ENCODE peak calls at places on chromosomes 16 and 17, in five cellular contexts. U is HAP-1, C is small intestine, I is endodermal cell, D is adrenal gland. K is an unnamed sample.

GRCh38 chr17:27543958-27544349 is 87.0 kb upstream of the LGALS9 start:
- DNase-seq in U (no peak), C (no peak), I (no peak), D (no peak), K (no peak)

GRCh38 chr16:15033309-15033707 is 22.6 kb downstream of the NTAN1 start:
- DNase-seq in U (no peak), C (no peak), I (peak; percentile 20), D (peak; percentile 21), K (no peak)

GRCh38 chr17:31202968-31203367 is 94.1 kb downstream of the OMG start:
- DNase-seq in U (no peak), C (no peak), I (no peak), D (no peak), K (no peak)

GRCh38 chr16:74439685-74440084 is 18.4 kb upstream of the CLEC18B start:
- DNase-seq in U (no peak), C (no peak), I (no peak), D (no peak), K (no peak)

GRCh38 chr16:49793244-49793643 is 62.7 kb downstream of the ZNF423 start:
- DNase-seq in U (no peak), C (no peak), I (no peak), D (no peak), K (no peak)

GRCh38 chr16:630815-631405 is at the start of gene WFIKKN1:
- DNase-seq in U (no peak), C (peak; percentile 33), I (peak; percentile 87), D (peak; percentile 67), K (no peak)

GRCh38 chr17:76405967-76406647 is 21.7 kb downstream of the SPHK1 start:
- DNase-seq in U (no peak), C (no peak), I (no peak), D (peak; percentile 46), K (no peak)

GRCh38 chr16:88008835-88009234 is 57.6 kb downstream of the BANP start:
- DNase-seq in U (no peak), C (no peak), I (peak; percentile 76), D (no peak), K (no peak)

GRCh38 chr16:3983081-3983520 is 102.6 kb upstream of the CREBBP start:
- DNase-seq in U (peak; percentile 67), C (peak; percentile 75), I (peak; percentile 95), D (peak; percentile 79), K (peak; percentile 75)

GRCh38 chr16:86667035-86667434 is 88.7 kb downstream of the FOXL1 start:
- DNase-seq in U (no peak), C (no peak), I (no peak), D (no peak), K (no peak)

GRCh38 chr16:50996166-50996565 is 154.9 kb downstream of the SALL1 start:
- DNase-seq in U (no peak), C (no peak), I (no peak), D (no peak), K (no peak)

GRCh38 chr17:18988546-18989173 is 15.9 kb downstream of the FAM83G start:
- DNase-seq in U (no peak), C (peak; percentile 93), I (no peak), D (no peak), K (no peak)

GRCh38 chr16:89884041-89884421 is 10.6 kb downstream of the TCF25 start:
- DNase-seq in U (no peak), C (no peak), I (no peak), D (no peak), K (no peak)

GRCh38 chr17:75110307-75110937 is 653 bp downstream of the ARMC7 start:
- DNase-seq in U (peak; percentile 53), C (peak; percentile 51), I (peak; percentile 90), D (peak; percentile 44), K (peak; percentile 48)

GRCh38 chr16:2860826-2861567 is 3.0 kb upstream of the PRSS22 start:
- DNase-seq in U (peak; percentile 25), C (no peak), I (peak; percentile 72), D (no peak), K (peak; percentile 80)

GRCh38 chr16:1581804-1582203 is 30.1 kb downstream of the IFT140 start:
- DNase-seq in U (no peak), C (no peak), I (no peak), D (no peak), K (no peak)

GRCh38 chr17:57281887-57282653 is 25.7 kb downstream of the MSI2 start:
- DNase-seq in U (no peak), C (no peak), I (no peak), D (no peak), K (no peak)
- H3K4me1 ChIP-seq in U (peaks cover 19% of the 10 kb centered on the region), C (no peaks in the 10 kb centered on the region), I (peaks cover 5% of the 10 kb centered on the region), D (peaks cover 37% of the 10 kb centered on the region), K (no peaks in the 10 kb centered on the region)

GRCh38 chr16:57145964-57146647 is 39.7 kb downstream of the PSME3IP1 start:
- DNase-seq in U (no peak), C (no peak), I (no peak), D (no peak), K (no peak)

GRCh38 chr16:57149391-57149790 is 36.4 kb downstream of the PSME3IP1 start:
- DNase-seq in U (no peak), C (no peak), I (no peak), D (no peak), K (no peak)

GRCh38 chr16:57148481-57148880 is 37.4 kb downstream of the PSME3IP1 start:
- DNase-seq in U (no peak), C (no peak), I (no peak), D (no peak), K (no peak)

GRCh38 chr16:57146735-57147134 is 39.1 kb downstream of the PSME3IP1 start:
- DNase-seq in U (peak; percentile 39), C (no peak), I (peak; percentile 87), D (no peak), K (peak; percentile 33)

DNA sequence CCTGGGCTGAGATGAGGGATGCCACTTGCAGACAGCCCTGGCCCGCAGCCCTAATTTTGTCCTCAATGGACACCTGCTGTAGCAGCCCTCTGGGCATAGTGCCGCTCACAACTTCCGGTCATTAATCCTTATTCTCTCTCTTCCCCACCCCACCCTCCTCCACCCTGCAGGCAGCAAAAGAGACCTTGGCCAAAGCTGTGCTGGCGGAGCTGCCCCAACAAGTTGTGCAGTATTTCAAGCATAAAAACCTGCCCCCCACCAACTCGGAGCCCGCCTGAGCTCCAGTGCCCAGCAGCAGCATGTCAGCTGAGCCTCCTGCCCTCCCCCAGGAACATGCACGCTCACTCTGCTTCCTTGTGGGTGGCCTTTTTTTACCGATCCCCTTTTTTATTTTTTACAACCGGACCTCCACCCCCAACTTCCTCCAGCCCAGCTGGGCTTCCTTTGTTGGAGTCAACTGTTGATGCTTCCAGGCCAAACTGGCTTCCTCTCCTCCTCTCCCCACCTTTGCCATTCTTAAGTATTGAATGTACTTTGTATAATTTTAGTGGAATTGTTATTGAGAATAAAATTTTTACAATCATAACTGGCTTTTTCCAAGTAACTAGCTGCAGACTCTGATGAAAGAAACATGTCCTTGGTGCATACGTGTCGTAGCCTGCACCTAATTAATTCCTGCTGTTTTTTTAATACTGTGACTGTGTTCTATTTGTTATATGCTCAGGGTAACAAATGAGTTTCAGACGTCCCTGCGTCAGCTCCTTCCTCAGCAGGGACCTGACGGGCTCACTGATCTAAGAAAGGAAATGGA is 38.3 kb downstream of the PSME3IP1 start:
- DNase-seq in U (no peak), C (no peak), I (peak; percentile 46), D (peak; percentile 11), K (no peak)
- H3K4me1 ChIP-seq in U (no peaks in the 10 kb centered on the region), C (peaks cover 5% of the 10 kb centered on the region), I (peaks cover 13% of the 10 kb centered on the region), D (no peaks in the 10 kb centered on the region), K (no peaks in the 10 kb centered on the region)

GRCh38 chr17:48051278-48051677 is 3.1 kb downstream of the NFE2L1 start:
- DNase-seq in U (no peak), C (no peak), I (no peak), D (no peak), K (no peak)
- H3K4me1 ChIP-seq in U (peaks cover 69% of the 10 kb centered on the region), C (peaks cover 7% of the 10 kb centered on the region), I (peaks cover 30% of the 10 kb centered on the region), D (peaks cover 70% of the 10 kb centered on the region), K (peaks cover 57% of the 10 kb centered on the region)

GRCh38 chr17:43825567-43825966 is 7.4 kb downstream of the MPP3 start:
- DNase-seq in U (no peak), C (no peak), I (no peak), D (no peak), K (no peak)
- H3K4me1 ChIP-seq in U (no peaks in the 10 kb centered on the region), C (peaks cover 4% of the 10 kb centered on the region), I (no peaks in the 10 kb centered on the region), D (no peaks in the 10 kb centered on the region), K (no peaks in the 10 kb centered on the region)

GRCh38 chr17:28552201-28552999 is at the start of gene UNC119:
- DNase-seq in U (peak; percentile 86), C (peak; percentile 82), I (peak; percentile 96), D (peak; percentile 81), K (peak; percentile 71)

GRCh38 chr17:28551421-28552186 is 820 bp downstream of the UNC119 start:
- DNase-seq in U (peak; percentile 46), C (no peak), I (peak; percentile 73), D (no peak), K (no peak)

GRCh38 chr17:28549274-28550132 is 2.9 kb downstream of the UNC119 start:
- DNase-seq in U (no peak), C (no peak), I (peak; percentile 55), D (no peak), K (no peak)

GRCh38 chr17:28553000-28553505 is 629 bp upstream of the UNC119 start:
- DNase-seq in U (no peak), C (no peak), I (no peak), D (no peak), K (no peak)

DNA sequence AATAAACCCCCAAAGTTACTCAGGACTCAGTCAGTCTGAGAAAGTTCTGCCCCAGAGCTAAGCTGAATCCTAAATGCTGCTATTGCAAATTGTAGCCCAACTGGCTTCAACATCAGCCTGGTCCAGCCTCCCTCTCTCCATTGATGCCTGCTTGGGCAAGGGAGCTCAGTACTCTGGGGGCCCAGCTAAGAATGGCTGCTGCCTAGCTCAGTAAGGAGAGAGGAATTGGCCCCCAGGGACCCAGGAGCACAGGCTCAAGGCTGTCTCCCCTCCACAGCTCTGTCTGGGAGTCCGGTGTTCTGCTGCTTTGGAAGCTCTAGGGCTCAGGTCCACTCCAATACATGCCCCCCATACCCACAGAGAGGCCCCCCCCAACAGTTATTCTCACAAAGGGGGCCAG is 1.6 kb downstream of the UNC119 start:
- DNase-seq in U (no peak), C (no peak), I (no peak), D (no peak), K (no peak)
- H3K4me1 ChIP-seq in U (peaks cover 3% of the 10 kb centered on the region), C (no peaks in the 10 kb centered on the region), I (peaks cover 4% of the 10 kb centered on the region), D (peaks cover 7% of the 10 kb centered on the region), K (peaks cover 8% of the 10 kb centered on the region)

GRCh38 chr16:52393448-52393847 is 153.5 kb downstream of the TOX3 start:
- DNase-seq in U (no peak), C (no peak), I (no peak), D (no peak), K (no peak)

GRCh38 chr16:52398491-52398960 is 148.4 kb downstream of the TOX3 start:
- DNase-seq in U (no peak), C (peak; percentile 80), I (no peak), D (no peak), K (no peak)

GRCh38 chr16:52399116-52399515 is 147.8 kb downstream of the TOX3 start:
- DNase-seq in U (no peak), C (no peak), I (no peak), D (no peak), K (no peak)

GRCh38 chr16:52398021-52398420 is 148.9 kb downstream of the TOX3 start:
- DNase-seq in U (no peak), C (no peak), I (no peak), D (no peak), K (no peak)
- H3K4me1 ChIP-seq in U (no peaks in the 10 kb centered on the region), C (peaks cover 2% of the 10 kb centered on the region), I (no peaks in the 10 kb centered on the region), D (no peaks in the 10 kb centered on the region), K (no peaks in the 10 kb centered on the region)

DNA sequence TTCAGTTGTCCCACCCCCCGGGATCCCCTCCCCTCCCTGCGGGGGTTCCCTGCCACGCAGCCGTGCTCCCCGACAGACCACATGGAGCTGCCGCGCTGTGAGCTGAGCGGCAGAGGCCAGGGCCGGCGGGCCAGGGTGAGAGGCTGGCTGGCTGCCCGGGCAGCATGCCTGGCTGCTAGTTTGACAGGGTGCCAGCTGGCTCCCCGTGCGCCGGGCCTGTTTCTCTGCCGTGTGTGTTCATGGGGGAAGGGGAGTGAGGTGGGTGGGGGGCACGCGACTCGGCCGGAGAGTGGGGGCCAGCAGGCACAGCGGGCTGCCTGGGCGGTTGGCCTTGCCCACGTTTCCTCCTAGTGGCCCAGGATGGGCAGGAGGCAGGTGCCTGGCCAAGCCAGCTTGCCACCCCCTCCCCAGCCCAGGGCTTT is 34.1 kb downstream of the BAHCC1 start:
- DNase-seq in U (no peak), C (peak; percentile 62), I (no peak), D (peak; percentile 92), K (peak; percentile 81)
- H3K4me1 ChIP-seq in U (no peaks in the 10 kb centered on the region), C (peaks cover 2% of the 10 kb centered on the region), I (no peaks in the 10 kb centered on the region), D (peaks cover 16% of the 10 kb centered on the region), K (peaks cover 12% of the 10 kb centered on the region)